ENCODE peak calls at places on chromosomes 2 and 18, in eight cellular contexts. T is left cardiac atrium, E is retinal pigment epithelial cell, M is endothelial cell, F is D341Med, Z is GDM1, S is NT2/D1, D is glomerular endothelial cell. R is an unnamed sample.

GRCh38 chr2:139850254-139850890 is 1070.2 kb upstream of the NXPH2 start:
- DNase-seq in T (no peak), E (no peak), M (no peak), F (no peak), Z (no peak), S (no peak), D (no peak), R (no peak)

GRCh38 chr18:59691996-59692395 is 5.2 kb downstream of the CCBE1 start:
- DNase-seq in T (no peak), E (no peak), M (no peak), F (no peak), Z (no peak), S (no peak), D (no peak), R (no peak)

GRCh38 chr2:74984947-74985637 is 26.6 kb downstream of the POLE4 start:
- DNase-seq in T (no peak), E (no peak), M (no peak), F (no peak), Z (no peak), S (peak), D (no peak), R (no peak)

GRCh38 chr2:168731550-168732128 is 70.8 kb upstream of the NOSTRIN start:
- DNase-seq in T (no peak), E (no peak), M (no peak), F (no peak), Z (no peak), S (peak), D (no peak), R (no peak)

GRCh38 chr2:9251154-9252001 is 44.8 kb downstream of the ASAP2 start:
- DNase-seq in T (peak), E (no peak), M (no peak), F (no peak), Z (peak), S (no peak), D (no peak), R (no peak)

GRCh38 chr2:38554973-38555595 is 47.6 kb downstream of the HNRNPLL start:
- DNase-seq in T (no peak), E (no peak), M (no peak), F (no peak), Z (no peak), S (no peak), D (no peak), R (no peak)

GRCh38 chr2:236070236-236070635 is 98.0 kb downstream of the GBX2 start:
- DNase-seq in T (no peak), E (no peak), M (no peak), F (no peak), Z (no peak), S (no peak), D (no peak), R (no peak)

GRCh38 chr2:70374616-70375015 is 72.7 kb upstream of the FAM136A start:
- DNase-seq in T (no peak), E (no peak), M (no peak), F (no peak), Z (no peak), S (no peak), D (no peak), R (no peak)

GRCh38 chr18:4599312-4599711 is 144.2 kb upstream of the DLGAP1 start:
- DNase-seq in T (no peak), E (no peak), M (peak), F (peak), Z (no peak), S (no peak), D (no peak), R (no peak)

GRCh38 chr2:12928197-12928596 is 211.5 kb downstream of the TRIB2 start:
- DNase-seq in T (no peak), E (no peak), M (no peak), F (no peak), Z (no peak), S (no peak), D (peak), R (no peak)

GRCh38 chr18:48072428-48073204 is 142.2 kb upstream of the SMAD2 start:
- DNase-seq in T (peak), E (no peak), M (peak), F (no peak), Z (no peak), S (no peak), D (no peak), R (no peak)

GRCh38 chr2:179692610-179693009 is 168.8 kb downstream of the ZNF385B start:
- DNase-seq in T (no peak), E (no peak), M (no peak), F (no peak), Z (no peak), S (no peak), D (no peak), R (no peak)

GRCh38 chr2:240479561-240479960 is 44.1 kb downstream of the GPC1 start:
- DNase-seq in T (no peak), E (no peak), M (no peak), F (no peak), Z (no peak), S (no peak), D (no peak), R (no peak)

GRCh38 chr2:231640646-231641111 is 48.0 kb downstream of the TEX44 start:
- DNase-seq in T (peak), E (no peak), M (no peak), F (no peak), Z (peak), S (no peak), D (no peak), R (peak)

GRCh38 chr2:229141626-229142025 is 129.5 kb downstream of the PID1 start:
- DNase-seq in T (no peak), E (peak), M (no peak), F (no peak), Z (no peak), S (no peak), D (no peak), R (no peak)

GRCh38 chr18:49878015-49878414 is 64.7 kb upstream of the ACAA2 start:
- DNase-seq in T (no peak), E (no peak), M (no peak), F (no peak), Z (no peak), S (no peak), D (no peak), R (no peak)

GRCh38 chr2:38215993-38216392 is 140.0 kb upstream of the CYP1B1 start:
- DNase-seq in T (no peak), E (no peak), M (no peak), F (no peak), Z (no peak), S (no peak), D (no peak), R (no peak)

GRCh38 chr2:113080134-113080533 is 12.4 kb downstream of the IL1F10 start:
- DNase-seq in T (no peak), E (no peak), M (peak), F (peak), Z (no peak), S (peak), D (no peak), R (no peak)

GRCh38 chr2:162113771-162114168 is 38.3 kb downstream of the GCG start:
- DNase-seq in T (peak), E (no peak), M (no peak), F (no peak), Z (no peak), S (no peak), D (peak), R (no peak)

GRCh38 chr2:234267534-234267933 is 217.0 kb downstream of the SPP2 start:
- DNase-seq in T (no peak), E (no peak), M (no peak), F (no peak), Z (no peak), S (no peak), D (no peak), R (no peak)

GRCh38 chr2:237533668-237534138 is 32.7 kb upstream of the PRLH start:
- DNase-seq in T (no peak), E (no peak), M (no peak), F (no peak), Z (no peak), S (no peak), D (no peak), R (no peak)

GRCh38 chr2:217820066-217820819 is 182.6 kb downstream of the TNS1 start:
- DNase-seq in T (no peak), E (no peak), M (peak), F (no peak), Z (no peak), S (no peak), D (peak), R (no peak)

R was measured in Peyer's patch.